ENCODE peak calls at places on chromosomes 6 and 20, in six cellular contexts. L, V, D, T, S and G are unnamed samples.
A peak's percentile ranks its signal among the peaks of the same experiment; 100 is the strongest.

GRCh38 chr6:163820745-163821456 is 406.4 kb downstream of the QKI start:
- DNase-seq in S (peak; percentile 26), V (no peak), D (no peak), L (no peak), T (no peak), G (no peak)

GRCh38 chr6:72683797-72684196 is 61.9 kb downstream of the KCNQ5 start:
- DNase-seq in L (no peak), V (no peak), T (no peak), S (no peak), D (no peak), G (no peak)

GRCh38 chr20:37598611-37599342 is 71.1 kb upstream of the BLCAP start:
- DNase-seq in D (no peak), L (no peak), S (no peak), T (no peak), V (no peak), G (no peak)

GRCh38 chr6:135289816-135290215 is 108.7 kb downstream of the MYB start:
- DNase-seq in S (no peak), L (no peak), V (no peak), T (no peak), D (no peak), G (no peak)

GRCh38 chr20:37879003-37879599 is 23.8 kb upstream of the VSTM2L start:
- DNase-seq in S (no peak), T (no peak), L (no peak), D (no peak), V (no peak), G (no peak)

GRCh38 chr6:55069132-55069781 is 105.1 kb upstream of the HCRTR2 start:
- DNase-seq in D (peak; percentile 1), L (no peak), T (no peak), S (no peak), V (no peak), G (peak; percentile 61)

GRCh38 chr6:25934735-25935313 is 4.3 kb upstream of the SLC17A2 start:
- DNase-seq in S (no peak), D (no peak), T (no peak), V (no peak), L (no peak), G (no peak)

GRCh38 chr6:24574809-24575208 is 71.2 kb downstream of the KIAA0319 start:
- DNase-seq in T (no peak), S (no peak), D (no peak), V (no peak), L (no peak), G (no peak)

GRCh38 chr6:96499781-96500180 is 21.8 kb upstream of the UFL1 start:
- DNase-seq in L (no peak), V (peak; percentile 21), D (no peak), T (no peak), S (no peak), G (no peak)

GRCh38 chr20:60749804-60750602 is 502.1 kb upstream of the CDH4 start:
- DNase-seq in T (no peak), L (no peak), D (peak; percentile 18), S (no peak), V (no peak), G (no peak)

GRCh38 chr6:99885051-99885450 is 109.0 kb downstream of the MCHR2 start:
- DNase-seq in D (no peak), S (no peak), L (no peak), V (no peak), T (no peak), G (no peak)

GRCh38 chr6:142323377-142323776 is 21.6 kb downstream of the ADGRG6 start:
- DNase-seq in T (no peak), D (no peak), V (no peak), S (no peak), L (no peak), G (no peak)

GRCh38 chr6:85911067-85911466 is 268.4 kb upstream of the SYNCRIP start:
- DNase-seq in S (no peak), V (no peak), T (no peak), D (no peak), L (no peak), G (no peak)

GRCh38 chr6:47700051-47700450 is 1.7 kb downstream of the ADGRF4 start:
- DNase-seq in T (no peak), S (no peak), D (no peak), L (no peak), V (no peak), G (no peak)

GRCh38 chr6:42038811-42039408 is 11.4 kb upstream of the TAF8 start:
- DNase-seq in T (no peak), L (no peak), V (no peak), D (no peak), S (no peak), G (no peak)

GRCh38 chr6:7905416-7905815 is 5.2 kb downstream of the TXNDC5 start:
- DNase-seq in V (no peak), T (no peak), D (no peak), S (no peak), L (no peak), G (no peak)

GRCh38 chr20:14374191-14374590 is 36.8 kb upstream of the FLRT3 start:
- DNase-seq in V (no peak), L (no peak), D (no peak), T (no peak), S (no peak), G (no peak)

GRCh38 chr20:6882911-6883310 is 115.4 kb downstream of the BMP2 start:
- DNase-seq in D (no peak), T (no peak), S (no peak), V (no peak), L (no peak), G (no peak)

GRCh38 chr6:118660218-118660569 is 8.8 kb upstream of the CEP85L start:
- DNase-seq in L (peak; percentile 27), T (no peak), V (peak; percentile 27), S (no peak), D (peak; percentile 89), G (no peak)

GRCh38 chr6:119829006-119829405 is 479.4 kb upstream of the MAN1A1 start:
- DNase-seq in T (no peak), S (no peak), D (no peak), V (no peak), L (no peak), G (no peak)

GRCh38 chr20:38338849-38339520 is 7.3 kb upstream of the LBP start:
- DNase-seq in D (no peak), L (no peak), V (no peak), S (no peak), T (no peak), G (no peak)

GRCh38 chr6:12802440-12802839 is 85.9 kb downstream of the PHACTR1 start:
- DNase-seq in S (no peak), T (no peak), D (no peak), L (no peak), V (no peak), G (no peak)

GRCh38 chr6:90811596-90812226 is 224.8 kb upstream of the MAP3K7 start:
- DNase-seq in T (no peak), V (no peak), L (no peak), D (no peak), S (no peak), G (no peak)

GRCh38 chr6:139341060-139341459 is 33.4 kb downstream of the CITED2 start:
- DNase-seq in T (no peak), D (no peak), V (no peak), S (no peak), L (no peak), G (no peak)

GRCh38 chr6:78908621-78909020 is 41.3 kb downstream of the IRAK1BP1 start:
- DNase-seq in T (no peak), V (no peak), L (no peak), S (no peak), D (no peak), G (no peak)

DNA sequence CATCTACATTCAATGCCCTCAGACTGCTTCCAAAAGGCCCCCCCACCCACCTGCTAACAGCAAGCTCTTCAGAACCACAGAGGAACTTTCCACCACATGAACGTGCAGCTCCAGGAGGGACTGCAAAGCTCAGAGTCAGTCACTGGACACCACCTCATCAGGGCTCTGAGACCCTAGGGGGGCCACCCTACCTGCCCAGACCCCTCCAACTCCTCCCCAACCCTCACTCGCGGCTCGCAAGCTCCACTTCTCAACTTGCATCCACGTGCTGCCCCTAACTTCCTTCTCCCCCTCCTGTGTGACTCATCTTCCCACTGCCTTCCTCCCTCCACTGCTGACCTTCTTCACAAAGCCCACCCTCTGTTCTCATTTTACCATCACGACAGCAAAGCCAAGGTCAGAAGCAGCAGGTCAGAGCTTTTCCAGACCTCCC is 6.5 kb downstream of the MBOAT1 start:
- DNase-seq in T (no peak), S (no peak), V (no peak), D (peak; percentile 41), L (peak; percentile 59), G (no peak)
- H3K4me1 ChIP-seq in T (peaks cover 81% of the 10 kb centered on the region), S (peaks cover 98% of the 10 kb centered on the region), V (peaks cover 23% of the 10 kb centered on the region), D (peaks cover 62% of the 10 kb centered on the region), L (peaks cover 28% of the 10 kb centered on the region), G (peaks cover 4% of the 10 kb centered on the region)

GRCh38 chr20:44967207-44967807 is 995 bp downstream of the STK4 start:
- DNase-seq in T (no peak), S (no peak), D (peak; percentile 35), V (no peak), L (no peak), G (no peak)

GRCh38 chr20:44973053-44973452 is 6.7 kb downstream of the STK4 start:
- DNase-seq in T (no peak), L (no peak), S (no peak), D (no peak), V (no peak), G (no peak)

GRCh38 chr20:44966030-44966961 is at the start of gene STK4:
- DNase-seq in D (peak; percentile 97), L (peak; percentile 92), V (peak; percentile 91), T (peak; percentile 92), S (peak; percentile 95), G (peak; percentile 86)

GRCh38 chr20:44969320-44969879 is 3.1 kb downstream of the STK4 start:
- DNase-seq in T (no peak), V (no peak), S (no peak), L (no peak), D (peak; percentile 32), G (no peak)

GRCh38 chr20:44970243-44970757 is 4.0 kb downstream of the STK4 start:
- DNase-seq in S (no peak), L (no peak), T (no peak), D (peak; percentile 23), V (no peak), G (peak; percentile 49)
- H3K4me1 ChIP-seq in S (peaks cover 48% of the 10 kb centered on the region), L (peaks cover 7% of the 10 kb centered on the region), T (peaks cover 30% of the 10 kb centered on the region), D (peaks cover 29% of the 10 kb centered on the region), V (peaks cover 17% of the 10 kb centered on the region), G (peaks cover 38% of the 10 kb centered on the region)

GRCh38 chr6:30881987-30882763 is 2.1 kb upstream of the DDR1 start:
- DNase-seq in L (peak; percentile 59), V (no peak), T (no peak), D (no peak), S (no peak), G (no peak)

GRCh38 chr6:30879684-30880427 is 4.5 kb upstream of the DDR1 start:
- DNase-seq in V (no peak), S (no peak), T (no peak), L (no peak), D (peak; percentile 83), G (no peak)

GRCh38 chr6:30880563-30881252 is 3.6 kb upstream of the DDR1 start:
- DNase-seq in V (no peak), T (no peak), S (no peak), D (no peak), L (no peak), G (peak; percentile 11)

GRCh38 chr6:30882764-30883475 is 1.4 kb upstream of the DDR1 start:
- DNase-seq in D (peak; percentile 59), S (no peak), V (no peak), L (peak; percentile 56), T (no peak), G (no peak)

GRCh38 chr6:30881392-30881986 is 2.8 kb upstream of the DDR1 start:
- DNase-seq in D (no peak), T (no peak), L (no peak), V (no peak), S (no peak), G (no peak)
- H3K4me1 ChIP-seq in D (peaks cover 76% of the 10 kb centered on the region), T (peaks cover 34% of the 10 kb centered on the region), L (peaks cover 19% of the 10 kb centered on the region), V (peaks cover 36% of the 10 kb centered on the region), S (peaks cover 59% of the 10 kb centered on the region), G (peaks cover 28% of the 10 kb centered on the region)

GRCh38 chr20:45366631-45367030 is 3.7 kb downstream of the SYS1 start:
- DNase-seq in V (no peak), T (no peak), L (no peak), S (no peak), D (no peak), G (no peak)
- H3K4me1 ChIP-seq in V (peaks cover 31% of the 10 kb centered on the region), T (peaks cover 9% of the 10 kb centered on the region), L (peaks cover 3% of the 10 kb centered on the region), S (peaks cover 35% of the 10 kb centered on the region), D (peaks cover 9% of the 10 kb centered on the region), G (peaks cover 15% of the 10 kb centered on the region)